ENCODE peak calls at places on chromosome 7, in four cellular contexts. P, K, M and E are unnamed samples.

GRCh38 chr7:22841954-22842353 is 19.3 kb upstream of the TOMM7 start:
- DNase-seq in P (no peak), K (no peak), M (no peak), E (no peak)

GRCh38 chr7:107147464-107148214 is 21.2 kb upstream of the HBP1 start:
- DNase-seq in P (no peak), K (no peak), M (peak; percentile 17), E (peak; percentile 26)

GRCh38 chr7:116610210-116610609 is 61.8 kb upstream of the MET start:
- DNase-seq in P (no peak), K (no peak), M (no peak), E (no peak)

GRCh38 chr7:80635533-80635932 is 2.9 kb upstream of the CD36 start:
- DNase-seq in P (no peak), K (no peak), M (no peak), E (no peak)

GRCh38 chr7:42227523-42227922 is 9.5 kb downstream of the GLI3 start:
- DNase-seq in P (no peak), K (no peak), M (no peak), E (peak; percentile 30)

GRCh38 chr7:151380199-151381082 is 29.4 kb downstream of the WDR86 start:
- DNase-seq in P (no peak), K (no peak), M (no peak), E (no peak)

GRCh38 chr7:109956916-109957315 is 1134.0 kb upstream of the LRRN3 start:
- DNase-seq in P (no peak), K (peak; percentile 3), M (no peak), E (no peak)

GRCh38 chr7:132251327-132251659 is 325.0 kb downstream of the PLXNA4 start:
- DNase-seq in P (peak; percentile 35), K (peak; percentile 26), M (peak; percentile 76), E (peak; percentile 21)

GRCh38 chr7:84271550-84271949 is 77.0 kb upstream of the SEMA3A start:
- DNase-seq in P (no peak), K (no peak), M (no peak), E (no peak)

GRCh38 chr7:30738026-30738915 is 13.7 kb upstream of the INMT start:
- DNase-seq in P (no peak), K (no peak), M (no peak), E (no peak)

GRCh38 chr7:113083834-113084498 is 2.7 kb downstream of the GPR85 start:
- DNase-seq in P (no peak), K (no peak), M (no peak), E (no peak)

GRCh38 chr7:34165466-34165865 is 260.1 kb downstream of the BMPER start:
- DNase-seq in P (no peak), K (no peak), M (no peak), E (no peak)

GRCh38 chr7:24741691-24742639 is 15.3 kb downstream of the GSDME start:
- DNase-seq in P (peak; percentile 73), K (no peak), M (peak; percentile 14), E (peak; percentile 95)

GRCh38 chr7:134761206-134761786 is 18.1 kb upstream of the CALD1 start:
- DNase-seq in P (no peak), K (no peak), M (no peak), E (peak; percentile 65)

GRCh38 chr7:125089171-125089570 is 159.5 kb upstream of the POT1 start:
- DNase-seq in P (no peak), K (no peak), M (no peak), E (no peak)

GRCh38 chr7:117322741-117323584 is at the start of gene WNT2:
- DNase-seq in P (no peak), K (peak; percentile 31), M (no peak), E (peak; percentile 9)

GRCh38 chr7:124155400-124156022 is 122.6 kb upstream of the TMEM229A start:
- DNase-seq in P (no peak), K (peak; percentile 15), M (no peak), E (peak; percentile 46)

GRCh38 chr7:64636386-64636785 is 29.5 kb upstream of the ZNF107 start:
- DNase-seq in P (no peak), K (no peak), M (no peak), E (no peak)

GRCh38 chr7:26735976-26736600 is 128.3 kb downstream of the SKAP2 start:
- DNase-seq in P (no peak), K (no peak), M (no peak), E (no peak)

GRCh38 chr7:38211940-38212339 is 33.9 kb downstream of the STARD3NL start:
- DNase-seq in P (no peak), K (no peak), M (no peak), E (no peak)

GRCh38 chr7:74362262-74362661 is 73.1 kb downstream of the CLIP2 start:
- DNase-seq in P (no peak), K (no peak), M (no peak), E (no peak)

GRCh38 chr7:66728571-66728970 is 12.0 kb upstream of the RABGEF1 start:
- DNase-seq in P (no peak), K (no peak), M (no peak), E (no peak)

GRCh38 chr7:30142710-30143109 is 7.9 kb downstream of the MTURN start:
- DNase-seq in P (no peak), K (no peak), M (peak; percentile 84), E (peak; percentile 33)

GRCh38 chr7:101865031-101865824 is 47.8 kb downstream of the CUX1 start:
- DNase-seq in P (no peak), K (no peak), M (no peak), E (no peak)

GRCh38 chr7:67593807-67594206 is 597.2 kb downstream of the TYW1 start:
- DNase-seq in P (no peak), K (no peak), M (no peak), E (no peak)

GRCh38 chr7:23662124-23662982 is 17.6 kb upstream of the FAM221A start:
- DNase-seq in P (no peak), K (no peak), M (no peak), E (no peak)

GRCh38 chr7:98210513-98211220 is 572 bp upstream of the BHLHA15 start:
- DNase-seq in P (no peak), K (no peak), M (no peak), E (peak; percentile 21)

GRCh38 chr7:29957921-29958320 is 31.7 kb downstream of the SCRN1 start:
- DNase-seq in P (no peak), K (no peak), M (no peak), E (no peak)

GRCh38 chr7:98282727-98283126 is 1.2 kb downstream of the BRI3 start:
- DNase-seq in P (no peak), K (no peak), M (no peak), E (no peak)

GRCh38 chr7:99540542-99540941 is 11.4 kb downstream of the FAM200A start:
- DNase-seq in P (no peak), K (no peak), M (no peak), E (no peak)

GRCh38 chr7:99541212-99541611 is 10.7 kb downstream of the FAM200A start:
- DNase-seq in P (no peak), K (no peak), M (no peak), E (no peak)

GRCh38 chr7:99539213-99539811 is 12.6 kb downstream of the FAM200A start:
- DNase-seq in P (no peak), K (no peak), M (no peak), E (no peak)

GRCh38 chr7:99543916-99544315 is 8.0 kb downstream of the FAM200A start:
- DNase-seq in P (no peak), K (no peak), M (no peak), E (no peak)

GRCh38 chr7:99543081-99543671 is 8.7 kb downstream of the FAM200A start:
- DNase-seq in P (no peak), K (no peak), M (no peak), E (no peak)
- H3K9me3 ChIP-seq in P (peaks cover 2% of the 10 kb centered on the region), K (peaks cover 35% of the 10 kb centered on the region), M (peaks cover 12% of the 10 kb centered on the region), E (peaks cover 4% of the 10 kb centered on the region)

GRCh38 chr7:121084256-121084655 is 95.7 kb downstream of the CPED1 start:
- DNase-seq in P (no peak), K (no peak), M (no peak), E (no peak)
- H3K4me1 ChIP-seq in P (peaks cover 9% of the 10 kb centered on the region), K (no peaks in the 10 kb centered on the region), M (peaks cover 42% of the 10 kb centered on the region), E (peaks cover 13% of the 10 kb centered on the region)

GRCh38 chr7:1460757-1461639 is 1.7 kb upstream of the MICALL2 start:
- DNase-seq in P (peak; percentile 60), K (no peak), M (no peak), E (peak; percentile 87)

GRCh38 chr7:1459930-1460756 is 873 bp upstream of the MICALL2 start:
- DNase-seq in P (peak; percentile 60), K (no peak), M (peak; percentile 37), E (peak; percentile 16)

GRCh38 chr7:1457949-1458675 is 1.2 kb downstream of the MICALL2 start:
- DNase-seq in P (no peak), K (no peak), M (peak; percentile 37), E (no peak)

GRCh38 chr7:1458676-1459511 is at the start of gene MICALL2:
- DNase-seq in P (peak; percentile 81), K (no peak), M (peak; percentile 91), E (peak; percentile 86)

GRCh38 chr7:1459512-1459892 is 232 bp upstream of the MICALL2 start:
- DNase-seq in P (peak; percentile 100), K (peak; percentile 99), M (peak; percentile 100), E (peak; percentile 100)
- H3K4me3 ChIP-seq in P (peak overlapping the region; percentile 54), K (no peak overlapping the region), M (peak overlapping the region; percentile 97), E (peak overlapping the region; percentile 66)

GRCh38 chr7:44220732-44221131 is 20.0 kb downstream of the YKT6 start:
- DNase-seq in P (peak; percentile 15), K (no peak), M (no peak), E (no peak)

GRCh38 chr7:44217852-44218402 is 17.1 kb downstream of the YKT6 start:
- DNase-seq in P (peak; percentile 13), K (no peak), M (no peak), E (no peak)

GRCh38 chr7:44218418-44219201 is 17.8 kb downstream of the YKT6 start:
- DNase-seq in P (peak; percentile 7), K (peak; percentile 42), M (no peak), E (no peak)

GRCh38 chr7:44220046-44220720 is 19.4 kb downstream of the YKT6 start:
- DNase-seq in P (peak; percentile 5), K (no peak), M (no peak), E (no peak)

DNA sequence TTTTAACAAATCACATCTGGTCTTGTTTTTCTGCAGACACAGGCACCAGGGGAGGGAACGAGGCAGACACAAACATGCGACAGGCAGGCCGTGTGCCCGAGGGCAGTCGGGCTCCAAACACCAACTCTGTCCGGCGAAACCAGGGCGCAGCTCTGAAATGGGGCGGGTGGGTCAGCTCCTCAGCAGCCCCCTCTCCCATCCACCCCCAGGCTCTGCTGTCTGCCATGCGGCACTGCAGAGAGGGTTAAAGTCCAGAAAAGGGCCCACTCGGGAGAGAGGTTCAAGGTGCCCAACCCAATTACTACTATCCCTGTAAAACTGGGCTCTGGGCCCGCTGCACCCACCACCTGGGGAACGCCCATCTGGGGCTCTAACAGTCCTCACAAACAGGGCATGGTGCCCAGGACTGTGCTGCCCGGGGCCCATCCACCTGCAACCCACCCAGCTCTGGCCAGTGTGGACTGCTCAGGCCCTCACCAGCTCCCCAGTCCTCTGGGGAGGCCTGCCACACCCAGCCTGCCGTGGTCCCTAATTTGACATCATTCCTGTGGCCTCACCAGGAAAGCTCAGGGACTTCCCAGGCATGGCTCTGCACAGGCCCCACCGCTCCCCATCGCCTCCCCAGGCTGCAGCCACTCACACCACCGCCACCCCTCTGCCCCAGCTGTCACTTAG is 18.7 kb downstream of the YKT6 start:
- DNase-seq in P (peak; percentile 8), K (no peak), M (no peak), E (no peak)
- H3K9me3 ChIP-seq in P (no peaks in the 10 kb centered on the region), K (peaks cover 9% of the 10 kb centered on the region), M (no peaks in the 10 kb centered on the region), E (no peaks in the 10 kb centered on the region)

DNA sequence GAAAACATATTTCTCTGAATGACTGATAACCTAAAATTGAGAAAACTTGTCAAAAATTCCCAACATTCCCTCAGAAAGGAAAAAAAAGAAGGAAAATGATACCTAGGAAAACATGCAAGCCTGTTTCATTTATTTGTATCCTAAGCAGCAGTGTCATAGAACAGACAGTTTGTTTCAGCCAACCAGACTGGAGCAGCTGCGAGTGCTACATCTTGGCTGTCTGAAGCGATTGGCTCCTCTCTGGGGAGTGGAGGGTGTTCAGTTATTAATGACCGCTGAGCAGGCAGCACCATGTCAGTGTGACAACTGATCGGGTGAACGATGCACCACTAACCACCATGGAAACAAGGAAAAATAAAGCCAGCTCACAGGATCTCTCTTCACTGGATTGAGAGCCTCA is at the start of gene LRRN3:
- DNase-seq in P (peak; percentile 21), K (no peak), M (no peak), E (peak; percentile 63)
- H3K4me1 ChIP-seq in P (peaks cover 2% of the 10 kb centered on the region), K (peaks cover 11% of the 10 kb centered on the region), M (no peaks in the 10 kb centered on the region), E (peaks cover 13% of the 10 kb centered on the region)